ENCODE peak calls at places on chromosomes 2 and 18, in seven cellular contexts. I is astrocyte, S is fibroblast of lung, F is sigmoid colon, Z is psoas muscle, J is Peyer's patch, G is lower lobe of right lung. L is an unnamed sample.

GRCh38 chr2:230694241-230694640 is 18.4 kb upstream of the CAB39 start:
- DNase-seq in I (no peak), S (no peak), F (no peak), Z (no peak), J (no peak), G (no peak), L (no peak)

GRCh38 chr2:80496770-80497169 is 192.2 kb upstream of the LRRTM1 start:
- DNase-seq in I (peak; percentile 83), S (peak; percentile 74), F (no peak), Z (no peak), J (no peak), G (no peak), L (no peak)

GRCh38 chr18:25962176-25962575 is 128.2 kb downstream of the SS18 start:
- DNase-seq in I (no peak), S (no peak), F (no peak), Z (no peak), J (no peak), G (no peak), L (no peak)

GRCh38 chr18:2910751-2911425 is 64.1 kb downstream of the EMILIN2 start:
- DNase-seq in I (no peak), S (no peak), F (no peak), Z (no peak), J (no peak), G (no peak), L (no peak)

GRCh38 chr2:55144922-55145820 is 86.9 kb downstream of the CLHC1 start:
- DNase-seq in I (no peak), S (no peak), F (no peak), Z (no peak), J (no peak), G (no peak), L (no peak)

GRCh38 chr2:39871291-39871761 is 92.3 kb upstream of the THUMPD2 start:
- DNase-seq in I (peak; percentile 99), S (peak; percentile 53), F (no peak), Z (no peak), J (no peak), G (no peak), L (no peak)

GRCh38 chr2:130830538-130830937 is 6.2 kb upstream of the ARHGEF4 start:
- DNase-seq in I (no peak), S (no peak), F (no peak), Z (no peak), J (no peak), G (peak; percentile 10), L (peak; percentile 12)

GRCh38 chr18:64017870-64018269 is 48.0 kb downstream of the SERPINB8 start:
- DNase-seq in I (peak; percentile 8), S (peak; percentile 39), F (no peak), Z (no peak), J (no peak), G (no peak), L (no peak)

GRCh38 chr2:130922417-130922816 is 85.7 kb downstream of the ARHGEF4 start:
- DNase-seq in I (no peak), S (no peak), F (no peak), Z (no peak), J (no peak), G (no peak), L (no peak)

GRCh38 chr18:57789759-57790158 is 13.4 kb downstream of the ATP8B1 start:
- DNase-seq in I (no peak), S (peak; percentile 47), F (no peak), Z (no peak), J (no peak), G (no peak), L (no peak)

GRCh38 chr2:232416521-232417470 is 10.2 kb downstream of the ALPG start:
- DNase-seq in I (no peak), S (no peak), F (peak; percentile 54), Z (no peak), J (no peak), G (peak; percentile 33), L (no peak)

GRCh38 chr18:3329871-3330270 is 67.9 kb downstream of the MYL12B start:
- DNase-seq in I (no peak), S (no peak), F (no peak), Z (no peak), J (no peak), G (no peak), L (no peak)

GRCh38 chr2:70118798-70119454 is 31.6 kb downstream of the PCBP1 start:
- DNase-seq in I (no peak), S (no peak), F (no peak), Z (no peak), J (no peak), G (no peak), L (peak; percentile 29)

GRCh38 chr18:22624171-22624570 is 206.5 kb upstream of the CTAGE1 start:
- DNase-seq in I (no peak), S (no peak), F (no peak), Z (no peak), J (no peak), G (no peak), L (no peak)

GRCh38 chr2:151315381-151315903 is 26.0 kb upstream of the NMI start:
- DNase-seq in I (no peak), S (peak; percentile 70), F (peak; percentile 77), Z (no peak), J (no peak), G (no peak), L (no peak)

GRCh38 chr2:32231959-32232358 is 32.7 kb downstream of the NLRC4 start:
- DNase-seq in I (no peak), S (no peak), F (no peak), Z (no peak), J (no peak), G (no peak), L (no peak)

GRCh38 chr2:129903586-129904425 is 75.7 kb upstream of the RAB6C start:
- DNase-seq in I (no peak), S (no peak), F (no peak), Z (no peak), J (peak; percentile 29), G (no peak), L (no peak)

GRCh38 chr2:97011977-97012569 is 25.7 kb upstream of the FAM178B start:
- DNase-seq in I (peak; percentile 47), S (peak; percentile 76), F (no peak), Z (no peak), J (no peak), G (no peak), L (no peak)
- TF ChIP-seq CTCF in I (peak; percentile 46), S (peak; percentile 45), F (no peak), Z (peak; percentile 33), J (peak; percentile 49), G (peak; percentile 38), L (peak; percentile 36)

GRCh38 chr18:8121942-8122480 is 487.2 kb upstream of the RAB12 start:
- DNase-seq in I (peak; percentile 91), S (no peak), F (no peak), Z (no peak), J (no peak), G (no peak), L (no peak)
- H3K4me1 ChIP-seq in I (peaks cover 25% of the 10 kb centered on the region), S (peaks cover 5% of the 10 kb centered on the region), F (no peaks in the 10 kb centered on the region), Z (no peaks in the 10 kb centered on the region), J (no peaks in the 10 kb centered on the region), G (no peaks in the 10 kb centered on the region), L (no peaks in the 10 kb centered on the region)

GRCh38 chr2:106193977-106194778 is at the start of gene UXS1:
- DNase-seq in I (peak; percentile 87), S (peak; percentile 97), F (peak; percentile 99), Z (peak; percentile 98), J (peak; percentile 99), G (peak; percentile 98), L (peak; percentile 99)
- TF ChIP-seq CTCF in I (no peak), S (no peak), F (no peak), Z (no peak), J (no peak), G (no peak), L (no peak)

GRCh38 chr2:112733877-112734276 is 13.1 kb downstream of the NT5DC4 start:
- DNase-seq in I (no peak), S (no peak), F (no peak), Z (no peak), J (no peak), G (no peak), L (no peak)

GRCh38 chr2:112731479-112731878 is 10.7 kb downstream of the NT5DC4 start:
- DNase-seq in I (no peak), S (no peak), F (no peak), Z (no peak), J (no peak), G (no peak), L (no peak)

GRCh38 chr2:112730791-112731190 is 10.0 kb downstream of the NT5DC4 start:
- DNase-seq in I (no peak), S (no peak), F (no peak), Z (no peak), J (no peak), G (no peak), L (no peak)

GRCh38 chr2:112730182-112730581 is 9.4 kb downstream of the NT5DC4 start:
- DNase-seq in I (no peak), S (no peak), F (no peak), Z (no peak), J (no peak), G (no peak), L (no peak)

GRCh38 chr2:112733449-112733848 is 12.6 kb downstream of the NT5DC4 start:
- DNase-seq in I (no peak), S (no peak), F (no peak), Z (no peak), J (peak; percentile 43), G (no peak), L (no peak)
- H3K4me1 ChIP-seq in I (peaks cover 4% of the 10 kb centered on the region), S (no peaks in the 10 kb centered on the region), F (no peaks in the 10 kb centered on the region), Z (no peaks in the 10 kb centered on the region), J (no peaks in the 10 kb centered on the region), G (no peaks in the 10 kb centered on the region), L (peaks cover 4% of the 10 kb centered on the region)

GRCh38 chr2:120308038-120308910 is 37.7 kb upstream of the INHBB start:
- DNase-seq in I (no peak), S (no peak), F (no peak), Z (no peak), J (no peak), G (no peak), L (no peak)

GRCh38 chr2:120306091-120306490 is 39.8 kb upstream of the INHBB start:
- DNase-seq in I (no peak), S (no peak), F (no peak), Z (no peak), J (no peak), G (no peak), L (no peak)

GRCh38 chr2:120307482-120307881 is 38.5 kb upstream of the INHBB start:
- DNase-seq in I (no peak), S (no peak), F (no peak), Z (no peak), J (no peak), G (no peak), L (no peak)

GRCh38 chr2:120303177-120303576 is 42.8 kb upstream of the INHBB start:
- DNase-seq in I (no peak), S (no peak), F (no peak), Z (no peak), J (no peak), G (no peak), L (no peak)

GRCh38 chr2:120305296-120305695 is 40.6 kb upstream of the INHBB start:
- DNase-seq in I (no peak), S (peak; percentile 14), F (no peak), Z (no peak), J (no peak), G (no peak), L (no peak)
- TF ChIP-seq CTCF in I (peak; percentile 17), S (peak; percentile 38), F (no peak), Z (peak; percentile 18), J (no peak), G (peak; percentile 23), L (no peak)

GRCh38 chr18:11548367-11548766 is 61.0 kb upstream of the SLC35G4 start:
- DNase-seq in I (no peak), S (peak; percentile 15), F (no peak), Z (no peak), J (no peak), G (no peak), L (no peak)
- H3K4me1 ChIP-seq in I (no peaks in the 10 kb centered on the region), S (no peaks in the 10 kb centered on the region), F (no peaks in the 10 kb centered on the region), Z (no peaks in the 10 kb centered on the region), J (no peaks in the 10 kb centered on the region), G (no peaks in the 10 kb centered on the region), L (no peaks in the 10 kb centered on the region)

L was measured in kidney.